ENCODE peak calls at places on chromosomes 5 and 9, in six cellular contexts. Z, A, D, V, M and R are unnamed samples.

GRCh38 chr5:6145616-6146237 is 232.6 kb downstream of the MED10 start:
- DNase-seq in D (no peak), A (no peak), Z (no peak), V (no peak), M (no peak), R (no peak)

GRCh38 chr5:68245325-68245724 is 29.8 kb downstream of the PIK3R1 start:
- DNase-seq in A (peak), M (no peak), D (no peak), V (no peak), Z (peak), R (no peak)

GRCh38 chr9:110455860-110456259 is 118.2 kb upstream of the TXNDC8 start:
- DNase-seq in Z (no peak), D (no peak), M (no peak), V (no peak), A (no peak), R (no peak)

GRCh38 chr9:35741740-35742139 is 7.3 kb downstream of the GBA2 start:
- DNase-seq in V (peak), Z (no peak), D (no peak), A (no peak), M (no peak), R (peak)

GRCh38 chr9:110864011-110864410 is 174.3 kb downstream of the LPAR1 start:
- DNase-seq in V (no peak), M (no peak), A (no peak), D (no peak), Z (no peak), R (no peak)

GRCh38 chr5:115461506-115462290 is 82.9 kb downstream of the FEM1C start:
- DNase-seq in A (peak), Z (no peak), M (no peak), V (no peak), D (no peak), R (no peak)

GRCh38 chr5:76403963-76404693 is 1.0 kb downstream of the IQGAP2 start:
- DNase-seq in D (peak), Z (peak), A (no peak), M (no peak), V (no peak), R (peak)

GRCh38 chr9:105676351-105676923 is 14.2 kb downstream of the TAL2 start:
- DNase-seq in A (no peak), Z (peak), M (no peak), V (no peak), D (no peak), R (no peak)

GRCh38 chr9:115587310-115587709 is 469.4 kb upstream of the TNC start:
- DNase-seq in D (no peak), V (no peak), A (no peak), M (no peak), Z (no peak), R (no peak)

DNA sequence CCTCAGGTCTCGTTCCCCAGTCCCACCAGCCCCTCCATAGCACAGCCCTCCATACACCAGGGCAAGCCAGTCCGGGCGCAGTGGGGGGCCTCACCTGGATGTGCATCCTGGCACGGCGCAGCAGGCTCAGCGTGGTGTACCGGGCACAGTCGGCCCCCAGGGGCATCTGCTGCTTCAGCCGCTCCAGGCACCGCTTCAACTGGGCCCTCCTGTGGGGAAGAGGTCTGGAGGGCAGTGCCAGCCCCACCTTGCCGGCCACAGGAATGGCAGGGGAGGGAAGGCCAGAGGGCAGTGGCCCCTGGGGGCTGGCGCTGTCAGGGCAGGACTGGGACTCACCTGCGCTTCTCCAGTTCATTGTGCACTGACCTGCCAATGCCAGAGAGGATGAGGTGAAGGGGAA is 1.4 kb downstream of the MXD3 start:
- DNase-seq in D (no peak), V (no peak), A (no peak), M (no peak), Z (no peak), R (no peak)
- H3K4me3 ChIP-seq in D (no peak), V (peak), A (peak), M (no peak), Z (peak), R (peak)

GRCh38 chr5:146797683-146798082 is 80.9 kb downstream of the PPP2R2B start:
- DNase-seq in V (no peak), M (no peak), D (no peak), A (no peak), Z (peak), R (no peak)
- H3K4me3 ChIP-seq in V (no peak), M (peak), D (no peak), A (no peak), Z (peak), R (no peak)

GRCh38 chr5:123882946-123883345 is 371.0 kb downstream of the CSNK1G3 start:
- DNase-seq in D (no peak), Z (no peak), V (no peak), A (peak), M (no peak), R (no peak)
- H3K4me3 ChIP-seq in D (no peak), Z (no peak), V (no peak), A (no peak), M (no peak), R (no peak)

GRCh38 chr9:20658677-20659473 is 25.2 kb upstream of the FOCAD start:
- DNase-seq in V (peak), A (peak), M (no peak), Z (peak), D (no peak), R (no peak)

GRCh38 chr9:20663133-20663532 is 20.9 kb upstream of the FOCAD start:
- DNase-seq in A (no peak), M (no peak), D (no peak), Z (no peak), V (no peak), R (no peak)

GRCh38 chr9:20664501-20664900 is 19.6 kb upstream of the FOCAD start:
- DNase-seq in D (no peak), A (no peak), V (no peak), M (no peak), Z (peak), R (no peak)

GRCh38 chr9:20662156-20662555 is 21.9 kb upstream of the FOCAD start:
- DNase-seq in V (no peak), Z (peak), M (no peak), D (no peak), A (no peak), R (no peak)

DNA sequence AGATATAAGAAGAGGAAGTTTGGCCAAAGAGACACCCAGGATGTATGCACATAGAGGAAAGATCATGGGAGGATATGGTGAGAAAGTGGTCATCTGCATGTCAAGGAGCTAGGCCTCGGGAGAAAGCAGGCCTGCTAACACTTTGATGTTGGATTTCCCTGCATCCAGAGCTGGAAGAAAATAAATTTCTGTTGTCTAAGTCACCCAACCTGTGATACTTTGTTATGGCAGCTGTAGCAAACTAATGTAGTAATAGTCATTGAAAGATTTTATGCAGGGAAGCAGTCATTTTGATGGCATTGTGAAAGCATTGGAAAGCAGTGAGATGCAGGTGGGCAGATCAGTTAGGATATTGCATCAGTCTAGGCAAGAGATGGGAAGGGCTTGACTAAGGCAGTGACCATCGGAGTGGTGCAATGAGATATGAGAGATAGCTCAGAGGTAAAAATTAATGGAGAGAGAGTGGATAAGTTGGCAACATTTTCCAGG is 24.5 kb upstream of the FOCAD start:
- DNase-seq in Z (no peak), A (no peak), D (no peak), V (no peak), M (no peak), R (no peak)
- H3K4me3 ChIP-seq in Z (peak), A (no peak), D (no peak), V (peak), M (no peak), R (no peak)

GRCh38 chr5:119355636-119356383 is at the start of gene TNFAIP8:
- DNase-seq in Z (peak), D (peak), M (no peak), V (no peak), A (peak), R (no peak)
- H3K4me3 ChIP-seq in Z (peak), D (peak), M (peak), V (no peak), A (peak), R (no peak)

DNA sequence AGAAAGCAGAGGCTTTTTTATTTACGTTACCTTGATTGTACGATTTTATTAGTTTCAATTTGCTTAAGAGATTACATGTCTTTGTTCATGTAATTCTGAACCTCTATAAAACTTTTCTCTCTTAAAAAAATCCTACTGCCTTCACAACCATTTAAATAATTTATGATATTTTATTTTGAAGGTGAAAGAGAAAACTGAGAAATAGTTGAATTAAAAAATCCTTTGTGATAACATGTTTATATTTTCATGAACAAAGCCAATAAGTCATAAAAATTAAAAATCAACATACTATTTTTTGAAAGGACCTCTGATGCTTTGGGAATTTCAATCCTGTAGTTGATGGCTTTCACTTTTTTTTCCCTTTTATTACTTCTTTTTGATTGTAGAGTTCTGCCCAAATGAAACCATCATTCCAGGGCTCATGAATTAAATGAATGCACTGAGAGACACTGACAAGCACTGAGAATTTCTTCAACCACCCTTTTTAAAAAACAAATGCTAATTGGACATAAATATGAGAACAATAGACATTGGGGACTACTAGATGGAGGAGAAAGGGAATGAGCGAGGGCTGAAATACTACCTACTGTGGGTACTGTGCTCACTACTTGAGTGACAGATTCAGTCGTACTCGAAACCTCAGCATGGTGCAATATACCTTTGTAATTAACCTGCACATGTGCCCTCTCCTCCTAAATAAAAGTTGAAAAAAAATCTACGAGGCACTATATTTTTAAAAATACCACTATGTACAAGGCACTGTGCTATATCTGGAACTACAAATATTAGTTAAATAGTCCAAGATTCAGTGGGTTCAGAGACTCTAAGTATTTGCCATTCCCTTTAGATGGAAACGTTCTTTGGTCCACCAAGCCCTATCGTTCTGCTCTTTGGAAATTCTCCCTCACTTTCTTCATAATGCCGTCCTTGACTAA is 5.9 kb downstream of the CDKN2A start:
- DNase-seq in M (no peak), Z (no peak), A (no peak), V (no peak), D (no peak), R (no peak)
- H3K4me3 ChIP-seq in M (no peak), Z (no peak), A (no peak), V (peak), D (no peak), R (no peak)

GRCh38 chr9:111904889-111905288 is 8.3 kb downstream of the UGCG start:
- DNase-seq in D (no peak), V (no peak), A (no peak), Z (no peak), M (no peak), R (no peak)

GRCh38 chr9:111913159-111913558 is 16.5 kb downstream of the UGCG start:
- DNase-seq in V (no peak), M (no peak), Z (no peak), D (no peak), A (no peak), R (no peak)

GRCh38 chr9:111910428-111910827 is 13.8 kb downstream of the UGCG start:
- DNase-seq in V (no peak), M (no peak), D (no peak), Z (no peak), A (no peak), R (no peak)

GRCh38 chr9:111914749-111915424 is 18.3 kb downstream of the UGCG start:
- DNase-seq in M (no peak), Z (no peak), V (no peak), D (no peak), A (no peak), R (no peak)

GRCh38 chr9:111909444-111909843 is 12.8 kb downstream of the UGCG start:
- DNase-seq in D (no peak), A (no peak), V (no peak), M (no peak), Z (no peak), R (no peak)
- H3K4me3 ChIP-seq in D (no peak), A (no peak), V (no peak), M (no peak), Z (no peak), R (no peak)